ENCODE peak calls at places on chromosomes 3 and 15, in five cellular contexts. One of them, this sample, is unnamed.

GRCh38 chr15:22224241-22224671 is 143.9 kb downstream of the OR4M2 start:
- DNase-seq in WTC11: no peak
- DNase-seq in A549: peak
- DNase-seq in K562: peak
- DNase-seq in HepG2: no peak
- DNase-seq in this sample: no peak

GRCh38 chr3:185063431-185063830 is 89.4 kb downstream of the C3orf70 start:
- DNase-seq in WTC11: no peak
- DNase-seq in A549: no peak
- DNase-seq in K562: no peak
- DNase-seq in HepG2: no peak
- DNase-seq in this sample: no peak

GRCh38 chr3:159102001-159102400 is 300.1 kb downstream of the MFSD1 start:
- DNase-seq in WTC11: no peak
- DNase-seq in A549: no peak
- DNase-seq in K562: no peak
- DNase-seq in HepG2: no peak
- DNase-seq in this sample: no peak

GRCh38 chr15:53837263-53837662 is 77.8 kb upstream of the WDR72 start:
- DNase-seq in WTC11: no peak
- DNase-seq in A549: peak
- DNase-seq in K562: no peak
- DNase-seq in HepG2: peak
- DNase-seq in this sample: no peak

GRCh38 chr3:183975981-183976662 is 41.6 kb downstream of the ABCC5 start:
- DNase-seq in WTC11: no peak
- DNase-seq in A549: peak
- DNase-seq in K562: peak
- DNase-seq in HepG2: no peak
- DNase-seq in this sample: no peak

GRCh38 chr15:90623854-90624253 is 93.3 kb upstream of the BLM start:
- DNase-seq in WTC11: no peak
- DNase-seq in A549: no peak
- DNase-seq in K562: no peak
- DNase-seq in HepG2: no peak
- DNase-seq in this sample: no peak

GRCh38 chr15:25242957-25243799 is 195.6 kb downstream of the UBE3A start:
- DNase-seq in WTC11: peak
- DNase-seq in A549: no peak
- DNase-seq in K562: no peak
- DNase-seq in HepG2: no peak
- DNase-seq in this sample: no peak

GRCh38 chr3:141030296-141030695 is 20.9 kb upstream of the SPSB4 start:
- DNase-seq in WTC11: no peak
- DNase-seq in A549: no peak
- DNase-seq in K562: no peak
- DNase-seq in HepG2: no peak
- DNase-seq in this sample: no peak

GRCh38 chr15:92527197-92527596 is 128.4 kb downstream of the FAM174B start:
- DNase-seq in WTC11: no peak
- DNase-seq in A549: no peak
- DNase-seq in K562: no peak
- DNase-seq in HepG2: no peak
- DNase-seq in this sample: no peak

GRCh38 chr3:17442332-17443049 is 299.9 kb downstream of the TBC1D5 start:
- DNase-seq in WTC11: no peak
- DNase-seq in A549: no peak
- DNase-seq in K562: peak
- DNase-seq in HepG2: no peak
- DNase-seq in this sample: no peak

GRCh38 chr3:128364291-128364690 is 102.4 kb downstream of the DNAJB8 start:
- DNase-seq in WTC11: no peak
- DNase-seq in A549: no peak
- DNase-seq in K562: no peak
- DNase-seq in HepG2: no peak
- DNase-seq in this sample: no peak

GRCh38 chr3:134857776-134858515 is 62.9 kb downstream of the EPHB1 start:
- DNase-seq in WTC11: no peak
- DNase-seq in A549: no peak
- DNase-seq in K562: no peak
- DNase-seq in HepG2: no peak
- DNase-seq in this sample: no peak

GRCh38 chr3:34180532-34180931 is 382.1 kb downstream of the PDCD6IP start:
- DNase-seq in WTC11: no peak
- DNase-seq in A549: no peak
- DNase-seq in K562: no peak
- DNase-seq in HepG2: no peak
- DNase-seq in this sample: no peak

DNA sequence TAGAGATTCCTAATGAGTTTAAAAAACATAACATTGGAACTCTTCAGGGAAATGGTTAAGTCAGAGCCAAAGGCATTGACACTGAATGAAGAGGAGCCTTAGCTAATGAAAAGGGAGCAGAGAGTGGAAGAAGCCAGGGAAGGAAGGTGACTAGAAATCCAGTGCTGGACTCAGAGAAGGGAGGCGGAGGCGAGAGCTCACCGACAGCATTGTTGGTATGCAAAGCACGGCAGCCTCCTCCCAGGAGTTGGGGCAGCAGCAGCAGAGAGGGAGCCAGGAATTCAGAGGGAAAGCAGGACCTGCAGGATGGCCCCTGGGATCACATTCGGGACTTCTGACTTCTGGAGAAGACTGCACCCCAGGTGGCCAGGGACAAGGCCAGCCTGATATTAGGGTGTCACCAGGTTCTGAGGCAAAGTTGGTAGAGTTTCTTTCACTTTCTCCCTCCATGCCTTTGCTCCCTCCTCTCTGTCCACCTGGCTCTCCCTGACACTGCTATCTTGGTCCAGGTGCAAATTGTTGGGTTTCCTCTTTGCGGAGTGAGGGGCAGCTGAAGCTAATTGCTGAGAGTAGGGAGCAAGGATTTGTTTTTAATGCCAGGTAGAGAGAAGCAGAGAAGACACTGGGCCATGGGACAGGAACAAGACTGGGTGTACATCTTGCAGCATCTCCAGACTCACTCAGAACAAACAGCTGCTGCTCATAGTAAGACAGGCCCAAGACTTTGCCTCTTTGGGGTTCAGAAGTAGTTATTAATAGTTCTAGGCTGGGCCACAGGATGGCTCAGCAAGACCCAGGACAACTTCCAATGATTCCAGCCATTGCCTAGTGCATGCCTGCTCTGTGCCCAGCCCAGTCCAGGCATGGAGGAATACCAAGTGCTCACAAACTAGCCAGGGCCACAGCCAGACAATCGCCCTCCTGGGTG is 157.9 kb downstream of the TLE3 start:
- DNase-seq in WTC11: peak
- DNase-seq in A549: no peak
- DNase-seq in K562: no peak
- DNase-seq in HepG2: no peak
- DNase-seq in this sample: no peak
- TF ChIP-seq ESRRA in WTC11: no peak
- TF ChIP-seq ESRRA in A549: no peak
- TF ChIP-seq ESRRA in K562: no peak
- TF ChIP-seq ESRRA in HepG2: no peak
- TF ChIP-seq ESRRA in this sample: no peak

DNA sequence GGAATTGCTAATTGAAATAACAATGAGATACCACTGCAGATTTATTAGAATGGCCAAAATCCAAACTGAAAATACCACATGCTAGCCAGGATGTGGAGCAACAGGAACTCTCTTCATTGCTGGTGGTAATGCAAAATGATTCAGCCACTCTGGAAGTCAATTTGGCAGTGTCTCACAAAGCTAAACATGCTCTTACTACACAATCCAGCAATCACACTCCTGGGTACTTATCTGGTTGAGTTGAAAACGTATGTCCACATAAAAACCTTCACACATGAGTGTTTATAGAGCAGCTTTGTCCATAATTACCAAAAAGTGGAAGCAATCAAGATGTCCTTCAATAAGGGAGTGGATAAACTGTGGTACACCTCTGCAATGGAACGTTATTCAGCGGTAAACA is 113.3 kb downstream of the SMAD6 start:
- DNase-seq in WTC11: no peak
- DNase-seq in A549: no peak
- DNase-seq in K562: no peak
- DNase-seq in HepG2: no peak
- DNase-seq in this sample: no peak
- TF ChIP-seq ESRRA in WTC11: no peak
- TF ChIP-seq ESRRA in A549: no peak
- TF ChIP-seq ESRRA in K562: no peak
- TF ChIP-seq ESRRA in HepG2: no peak
- TF ChIP-seq ESRRA in this sample: no peak

GRCh38 chr3:115518100-115518852 is 105.0 kb upstream of the GAP43 start:
- DNase-seq in WTC11: no peak
- DNase-seq in A549: peak
- DNase-seq in K562: no peak
- DNase-seq in HepG2: no peak
- DNase-seq in this sample: no peak
- TF ChIP-seq ESRRA in WTC11: no peak
- TF ChIP-seq ESRRA in A549: no peak
- TF ChIP-seq ESRRA in K562: no peak
- TF ChIP-seq ESRRA in HepG2: no peak
- TF ChIP-seq ESRRA in this sample: no peak

GRCh38 chr3:186757214-186757613 is 26.2 kb upstream of the EIF4A2 start:
- DNase-seq in WTC11: no peak
- DNase-seq in A549: no peak
- DNase-seq in K562: no peak
- DNase-seq in HepG2: no peak
- DNase-seq in this sample: no peak

GRCh38 chr3:186760141-186760813 is 23.1 kb upstream of the EIF4A2 start:
- DNase-seq in WTC11: no peak
- DNase-seq in A549: no peak
- DNase-seq in K562: no peak
- DNase-seq in HepG2: peak
- DNase-seq in this sample: no peak

GRCh38 chr3:186760883-186761447 is 22.4 kb upstream of the EIF4A2 start:
- DNase-seq in WTC11: no peak
- DNase-seq in A549: no peak
- DNase-seq in K562: no peak
- DNase-seq in HepG2: no peak
- DNase-seq in this sample: no peak

GRCh38 chr3:186759231-186759930 is 24.0 kb upstream of the EIF4A2 start:
- DNase-seq in WTC11: peak
- DNase-seq in A549: no peak
- DNase-seq in K562: peak
- DNase-seq in HepG2: no peak
- DNase-seq in this sample: no peak

DNA sequence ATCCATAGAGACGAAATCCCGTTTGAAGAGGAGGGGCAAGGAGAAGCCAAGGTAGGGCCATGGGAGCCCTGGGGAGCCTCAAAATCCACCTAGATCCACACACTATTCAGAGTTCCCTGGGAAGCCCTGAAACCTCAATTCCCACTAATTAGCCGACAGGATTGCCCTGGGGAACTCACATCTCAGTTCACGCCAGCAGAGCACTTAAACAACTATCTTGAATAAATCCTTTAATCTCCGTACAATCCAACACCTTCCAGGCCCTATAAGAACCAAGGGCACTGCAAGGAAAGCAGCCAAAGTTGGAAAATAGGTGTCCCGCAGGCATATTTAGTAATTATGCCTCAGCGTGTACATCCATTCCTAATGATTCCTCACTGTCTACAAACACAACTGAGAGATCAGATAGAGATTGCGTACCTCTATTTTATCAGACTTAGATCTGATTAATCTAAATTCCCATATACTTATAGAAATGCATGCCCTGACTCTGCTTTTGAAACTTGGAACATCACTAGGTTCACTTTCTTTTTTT is 25.6 kb upstream of the EIF4A2 start:
- DNase-seq in WTC11: no peak
- DNase-seq in A549: no peak
- DNase-seq in K562: no peak
- DNase-seq in HepG2: no peak
- DNase-seq in this sample: no peak
- TF ChIP-seq ESRRA in WTC11: no peak
- TF ChIP-seq ESRRA in A549: no peak
- TF ChIP-seq ESRRA in K562: no peak
- TF ChIP-seq ESRRA in HepG2: no peak
- TF ChIP-seq ESRRA in this sample: no peak

GRCh38 chr3:58993547-58993946 is 56.3 kb downstream of the CFAP20DC start:
- DNase-seq in WTC11: no peak
- DNase-seq in A549: no peak
- DNase-seq in K562: no peak
- DNase-seq in HepG2: no peak
- DNase-seq in this sample: no peak

GRCh38 chr3:58996730-58997129 is 53.1 kb downstream of the CFAP20DC start:
- DNase-seq in WTC11: no peak
- DNase-seq in A549: no peak
- DNase-seq in K562: no peak
- DNase-seq in HepG2: no peak
- DNase-seq in this sample: no peak

GRCh38 chr3:58998476-58999117 is 51.2 kb downstream of the CFAP20DC start:
- DNase-seq in WTC11: no peak
- DNase-seq in A549: peak
- DNase-seq in K562: peak
- DNase-seq in HepG2: no peak
- DNase-seq in this sample: no peak

GRCh38 chr3:58991623-58992022 is 58.2 kb downstream of the CFAP20DC start:
- DNase-seq in WTC11: peak
- DNase-seq in A549: no peak
- DNase-seq in K562: no peak
- DNase-seq in HepG2: no peak
- DNase-seq in this sample: no peak

DNA sequence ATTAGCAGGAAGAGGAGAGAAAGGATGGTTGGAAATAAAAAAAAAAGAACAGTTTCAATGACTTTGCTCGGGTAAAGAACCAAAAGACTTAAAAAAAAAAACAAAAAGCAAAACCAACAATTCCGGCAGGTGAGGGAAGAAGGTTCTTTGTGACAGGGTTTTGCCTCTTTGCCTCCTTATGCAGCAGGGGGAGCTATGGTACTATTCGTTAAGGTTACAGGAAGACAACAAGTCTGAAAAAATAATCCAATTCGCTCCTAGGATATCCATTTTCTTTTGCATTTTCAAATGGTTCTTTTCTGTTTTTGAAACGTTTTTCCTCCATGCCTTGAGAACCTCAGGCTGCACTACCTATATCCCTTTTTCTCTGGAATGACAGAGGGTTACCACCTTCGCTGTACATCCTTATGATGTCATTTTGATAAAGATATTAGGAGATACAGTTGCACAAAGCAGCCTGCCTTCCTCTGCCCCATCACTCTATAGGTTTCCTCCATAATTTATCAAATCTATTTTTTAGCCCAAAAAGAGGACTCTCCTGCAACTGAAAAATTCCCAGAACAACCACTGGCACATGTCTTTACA is 55.0 kb downstream of the CFAP20DC start:
- DNase-seq in WTC11: peak
- DNase-seq in A549: peak
- DNase-seq in K562: peak
- DNase-seq in HepG2: peak
- DNase-seq in this sample: peak
- TF ChIP-seq ESRRA in WTC11: no peak
- TF ChIP-seq ESRRA in A549: no peak
- TF ChIP-seq ESRRA in K562: no peak
- TF ChIP-seq ESRRA in HepG2: no peak
- TF ChIP-seq ESRRA in this sample: no peak